ENCODE peak calls at places on chromosomes 16 and 17, in nine cellular contexts. U, H, P, G, R, D, W, K and I are unnamed samples.

GRCh38 chr17:72134560-72135399 is 14.0 kb downstream of the SOX9 start:
- DNase-seq in G (no peak), D (no peak), P (no peak), H (peak; percentile 82), K (no peak), W (no peak), U (no peak), R (peak; percentile 42), I (no peak)

GRCh38 chr16:89785523-89786155 is 30.8 kb downstream of the FANCA start:
- DNase-seq in R (no peak), W (no peak), U (no peak), H (no peak), G (no peak), P (no peak), D (no peak), K (no peak), I (no peak)

GRCh38 chr17:82384730-82385429 is 13.3 kb downstream of the UTS2R start:
- DNase-seq in W (no peak), P (no peak), U (no peak), H (peak; percentile 41), R (no peak), G (peak; percentile 31), D (no peak), K (no peak), I (no peak)

GRCh38 chr16:23595246-23595950 is 718 bp downstream of the NDUFAB1 start:
- DNase-seq in G (no peak), P (peak; percentile 45), R (no peak), D (no peak), H (no peak), K (no peak), U (no peak), W (no peak), I (no peak)

GRCh38 chr17:71530227-71530626 is 590.6 kb upstream of the SOX9 start:
- DNase-seq in H (no peak), W (no peak), U (no peak), G (no peak), D (no peak), K (no peak), R (no peak), P (no peak), I (no peak)

GRCh38 chr16:85394511-85395206 is 218.5 kb upstream of the GSE1 start:
- DNase-seq in W (no peak), U (no peak), R (no peak), D (no peak), K (no peak), P (no peak), H (no peak), G (no peak), I (no peak)

GRCh38 chr16:59880626-59881025 is 1146.5 kb upstream of the GOT2 start:
- DNase-seq in D (no peak), K (no peak), P (no peak), U (no peak), H (no peak), R (no peak), W (no peak), G (no peak), I (no peak)

GRCh38 chr17:16442594-16443389 is 27.4 kb downstream of the TRPV2 start:
- DNase-seq in R (no peak), G (no peak), U (no peak), D (no peak), K (no peak), P (no peak), W (no peak), H (no peak), I (no peak)

GRCh38 chr17:29710891-29711418 is 88.2 kb upstream of the CORO6 start:
- DNase-seq in W (no peak), D (no peak), U (no peak), K (no peak), P (peak; percentile 22), R (no peak), G (no peak), H (peak; percentile 56), I (no peak)

GRCh38 chr17:48613862-48614694 is 1.0 kb downstream of the HOXB8 start:
- DNase-seq in U (no peak), D (no peak), W (no peak), P (peak; percentile 23), K (no peak), G (no peak), H (peak; percentile 31), R (peak; percentile 44), I (no peak)

GRCh38 chr17:48717367-48718161 is 4.8 kb downstream of the PRAC1 start:
- DNase-seq in R (no peak), G (no peak), D (no peak), H (no peak), K (no peak), P (no peak), W (no peak), U (no peak), I (no peak)

GRCh38 chr16:87203060-87203656 is 114.0 kb downstream of the C16orf95 start:
- DNase-seq in H (peak; percentile 77), G (no peak), P (peak; percentile 66), W (no peak), K (no peak), D (peak; percentile 42), R (peak; percentile 88), U (peak; percentile 28), I (peak; percentile 49)

GRCh38 chr17:72661093-72661944 is 431.2 kb downstream of the SLC39A11 start:
- DNase-seq in W (no peak), R (no peak), D (no peak), P (no peak), G (no peak), H (no peak), U (no peak), K (no peak), I (no peak)

GRCh38 chr17:42484304-42484703 is 25.6 kb downstream of the ATP6V0A1 start:
- DNase-seq in R (no peak), H (no peak), P (no peak), W (peak; percentile 43), K (no peak), U (peak; percentile 14), D (no peak), G (no peak), I (peak; percentile 75)